ENCODE peak calls at places on chromosome 21, in four cellular contexts. H, Y, I and M are unnamed samples.

GRCh38 chr21:42317826-42318746 is 2.9 kb upstream of the TFF3 start:
- DNase-seq in Y (no peak), I (no peak), H (no peak), M (no peak)

GRCh38 chr21:15014220-15014619 is 50.6 kb downstream of the NRIP1 start:
- DNase-seq in H (no peak), Y (no peak), I (no peak), M (no peak)

GRCh38 chr21:34565238-34565637 is 49.7 kb downstream of the RCAN1 start:
- DNase-seq in H (no peak), Y (no peak), I (no peak), M (no peak)

GRCh38 chr21:33374080-33374873 is 28.9 kb upstream of the IFNGR2 start:
- DNase-seq in Y (peak; percentile 35), H (peak; percentile 48), I (peak; percentile 53), M (peak; percentile 32)

GRCh38 chr21:33642896-33643657 is 776 bp downstream of the ITSN1 start:
- DNase-seq in I (no peak), Y (peak; percentile 60), H (peak; percentile 59), M (no peak)

GRCh38 chr21:35256468-35256988 is 207.4 kb upstream of the RUNX1 start:
- DNase-seq in H (peak; percentile 67), Y (peak; percentile 24), I (peak; percentile 89), M (no peak)

GRCh38 chr21:29753216-29753615 is 186.6 kb downstream of the GRIK1 start:
- DNase-seq in I (no peak), Y (no peak), H (no peak), M (no peak)

GRCh38 chr21:42561742-42562141 is 48.1 kb downstream of the SLC37A1 start:
- DNase-seq in I (no peak), H (no peak), Y (no peak), M (no peak)

GRCh38 chr21:22120616-22121266 is 1122.5 kb downstream of the NCAM2 start:
- DNase-seq in Y (peak; percentile 54), H (peak; percentile 78), I (no peak), M (no peak)

GRCh38 chr21:38170705-38171682 is 85.8 kb upstream of the KCNJ15 start:
- DNase-seq in I (no peak), H (peak; percentile 59), Y (no peak), M (no peak)

GRCh38 chr21:46649356-46649755 is 13.9 kb downstream of the PRMT2 start:
- DNase-seq in Y (no peak), H (no peak), I (no peak), M (no peak)

GRCh38 chr21:28737671-28738279 is 254.9 kb downstream of the LTN1 start:
- DNase-seq in Y (no peak), H (peak; percentile 30), I (no peak), M (no peak)

GRCh38 chr21:35239811-35240219 is 190.7 kb upstream of the RUNX1 start:
- DNase-seq in I (no peak), Y (peak; percentile 41), H (no peak), M (no peak)

GRCh38 chr21:42314616-42315295 is 453 bp downstream of the TFF3 start:
- DNase-seq in Y (no peak), H (no peak), I (no peak), M (no peak)

GRCh38 chr21:32387151-32387550 is 5.7 kb downstream of the URB1 start:
- DNase-seq in Y (no peak), I (no peak), H (no peak), M (no peak)

GRCh38 chr21:8991968-8992621 is 1529.3 kb upstream of the TPTE start:
- DNase-seq in I (no peak), Y (no peak), H (no peak), M (no peak)

GRCh38 chr21:41283211-41283818 is 33.3 kb upstream of the FAM3B start:
- DNase-seq in Y (peak; percentile 81), I (peak; percentile 39), H (peak; percentile 79), M (peak; percentile 82)

GRCh38 chr21:41282412-41282811 is 34.2 kb upstream of the FAM3B start:
- DNase-seq in I (no peak), H (no peak), Y (no peak), M (no peak)

GRCh38 chr21:41280115-41280919 is 36.3 kb upstream of the FAM3B start:
- DNase-seq in I (no peak), H (no peak), Y (no peak), M (no peak)
- H3K9ac ChIP-seq in I (no peak overlapping the region), H (no peak overlapping the region), Y (no peak overlapping the region), M (no peak overlapping the region)

DNA sequence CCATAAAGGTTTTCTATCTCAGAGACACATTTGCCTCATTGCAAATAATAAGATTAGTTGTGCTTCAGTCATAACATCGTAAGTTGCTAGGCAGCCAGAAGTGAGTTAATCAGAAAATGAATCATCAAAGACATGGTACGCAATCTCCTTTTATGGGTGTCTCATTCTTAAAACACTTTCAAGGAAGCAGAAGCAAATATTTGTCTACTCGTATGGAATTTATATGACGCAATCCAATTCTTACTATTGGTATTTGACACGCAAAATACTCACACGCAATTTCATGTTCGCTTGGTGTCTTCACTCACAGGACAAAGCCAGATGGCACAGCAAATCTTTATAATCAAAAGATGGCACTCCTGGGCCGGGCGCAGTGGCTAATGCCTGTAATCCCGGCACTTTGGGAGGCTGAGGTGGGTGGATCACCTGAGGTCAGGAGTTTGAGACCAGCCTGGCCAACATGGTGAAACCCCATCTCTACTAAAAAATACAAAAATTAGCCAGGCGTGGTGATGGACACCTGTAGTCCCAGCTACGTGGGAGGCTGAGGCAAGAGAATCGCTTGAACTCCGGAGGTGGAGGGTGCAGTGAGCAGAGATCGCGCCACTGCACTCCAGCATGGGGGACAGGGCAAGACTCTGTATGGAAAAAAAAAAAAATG is 56.4 kb downstream of the HLCS start:
- DNase-seq in I (peak; percentile 79), Y (no peak), H (no peak), M (peak; percentile 55)
- H3K27ac ChIP-seq in I (no peak overlapping the region), Y (no peak overlapping the region), H (no peak overlapping the region), M (no peak overlapping the region)

DNA sequence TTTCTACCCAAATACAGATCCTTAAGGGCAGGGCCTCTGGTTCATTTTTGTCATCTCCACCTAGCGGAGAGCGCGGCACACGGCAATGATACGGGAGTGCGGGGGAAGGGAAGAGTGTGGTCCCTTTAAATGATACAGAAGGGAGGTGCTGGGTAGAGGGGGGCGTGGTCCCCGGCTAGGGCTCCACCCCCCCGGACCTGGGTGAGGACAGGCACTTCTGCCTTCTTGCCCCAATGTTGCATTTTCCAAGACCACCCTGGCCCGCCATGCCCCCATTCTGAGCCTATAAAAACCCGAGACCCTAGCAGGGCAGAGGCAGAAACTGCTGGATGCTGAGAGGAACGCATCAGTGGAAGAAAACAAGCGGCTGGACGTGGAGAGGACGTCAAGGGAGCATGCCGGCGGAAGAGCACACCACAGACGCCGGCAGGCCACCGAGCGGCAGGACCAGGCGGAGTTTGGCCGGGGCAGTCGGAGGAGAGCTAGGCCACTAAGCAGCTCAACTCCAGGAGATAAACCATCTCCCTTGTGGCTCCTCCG is 30.0 kb downstream of the LRRC3 start:
- DNase-seq in Y (peak; percentile 74), H (peak; percentile 88), I (peak; percentile 46), M (no peak)
- H3K9ac ChIP-seq in Y (no peak overlapping the region), H (peak overlapping the region; percentile 57), I (no peak overlapping the region), M (no peak overlapping the region)

DNA sequence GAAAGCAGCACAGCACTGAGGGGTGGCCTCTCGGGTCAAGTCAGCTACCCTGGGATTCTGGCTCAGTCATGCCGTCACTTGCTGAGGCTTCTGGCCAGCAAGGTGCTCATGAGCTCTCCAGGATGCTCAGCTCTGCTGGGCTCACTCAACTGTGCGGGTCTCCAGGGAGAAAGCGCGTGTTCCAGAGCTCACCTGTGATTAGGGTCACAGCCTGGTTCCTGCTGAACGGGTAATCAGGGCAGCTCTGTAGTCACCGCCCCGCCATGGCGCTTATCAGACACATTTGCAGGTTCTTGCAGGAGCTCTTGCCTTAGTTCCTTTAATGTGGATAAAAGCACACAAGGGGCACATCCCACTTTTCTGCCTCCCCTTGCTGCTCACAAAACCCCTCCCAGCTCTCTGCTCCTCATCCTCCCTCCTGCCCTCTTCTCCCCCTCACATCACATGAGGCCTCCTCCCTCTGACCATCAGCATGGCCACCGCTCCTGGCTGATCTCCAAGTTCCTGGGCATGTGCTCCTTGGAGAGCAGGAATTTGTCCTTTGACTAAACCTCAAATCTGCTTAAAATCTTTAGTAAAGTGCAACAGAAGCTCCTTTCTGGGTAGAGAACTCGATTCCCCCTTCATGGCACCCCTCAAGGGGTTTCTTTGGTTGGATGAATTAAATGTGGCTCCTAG is 2.0 kb downstream of the PCP4 start:
- DNase-seq in Y (no peak), I (no peak), H (no peak), M (no peak)
- H3K27ac ChIP-seq in Y (no peak overlapping the region), I (no peak overlapping the region), H (no peak overlapping the region), M (no peak overlapping the region)

GRCh38 chr21:26070121-26070520 is 100.4 kb downstream of the APP start:
- DNase-seq in H (no peak), I (no peak), Y (no peak), M (no peak)
- H3K9ac ChIP-seq in H (no peak overlapping the region), I (no peak overlapping the region), Y (no peak overlapping the region), M (no peak overlapping the region)

DNA sequence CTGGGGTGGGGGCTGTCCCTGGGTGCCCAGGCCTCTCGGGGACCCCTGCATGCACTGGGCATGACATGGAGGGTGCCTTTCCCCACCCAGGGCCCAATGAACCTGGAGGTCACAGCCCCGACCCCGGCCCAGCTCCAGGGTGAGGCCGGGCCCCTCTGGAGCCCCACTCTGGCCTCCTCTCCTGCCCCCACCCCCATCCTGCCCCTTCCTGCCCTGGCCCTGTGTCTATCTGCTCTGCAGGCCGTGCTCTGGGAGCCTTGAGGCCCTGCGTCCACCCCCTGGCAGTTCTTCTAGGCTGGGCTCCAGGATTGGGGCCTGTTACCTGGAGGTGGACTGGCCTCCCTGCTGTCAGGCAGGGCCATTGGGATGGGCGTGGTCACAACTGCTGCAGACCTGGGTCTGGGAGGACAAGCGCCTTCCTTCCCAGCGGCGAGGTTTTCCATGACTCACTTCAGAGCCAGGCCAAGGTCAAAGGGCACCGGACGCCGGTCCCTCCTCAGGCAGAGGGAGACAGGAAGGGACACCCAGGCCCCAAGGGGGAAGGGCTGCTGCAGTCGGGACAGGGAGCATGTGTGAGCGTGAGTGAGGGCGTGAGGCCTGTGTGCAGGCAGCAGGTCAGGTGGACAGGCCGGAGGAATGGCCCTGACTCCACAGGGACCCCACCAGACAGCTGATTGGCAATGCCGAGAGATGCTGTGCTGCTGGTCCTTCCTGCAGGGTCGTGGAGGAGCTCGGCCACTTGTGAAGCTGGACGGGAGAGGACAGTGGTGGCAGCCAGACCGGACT is 31.1 kb upstream of the POFUT2 start:
- DNase-seq in I (peak; percentile 40), H (no peak), Y (no peak), M (no peak)
- H3K27ac ChIP-seq in I (peak overlapping the region; percentile 70), H (no peak overlapping the region), Y (no peak overlapping the region), M (no peak overlapping the region)

DNA sequence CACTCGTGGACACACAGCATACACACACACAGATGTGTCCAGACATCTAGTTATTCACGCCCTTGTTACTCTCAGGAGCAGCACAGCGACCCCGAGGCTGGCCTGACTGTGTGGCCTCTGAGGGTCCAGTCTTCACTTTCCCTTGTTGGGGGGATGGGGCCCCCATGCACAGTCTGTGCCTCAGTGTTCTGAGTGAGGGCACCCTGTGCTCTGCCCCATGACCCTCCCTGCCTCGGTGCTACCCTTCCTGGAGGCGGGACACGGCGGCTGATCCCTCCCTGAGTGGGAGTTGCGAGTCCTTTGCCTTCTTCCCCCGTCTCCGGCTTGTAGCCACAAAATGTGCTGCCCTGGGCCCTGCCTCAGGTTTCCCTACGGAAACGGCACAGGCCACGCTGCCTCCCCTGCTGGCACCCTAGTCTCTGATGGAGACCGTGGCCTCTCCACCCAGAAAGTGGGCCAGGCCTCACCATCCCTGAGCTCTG is 8.6 kb downstream of the CSTB start:
- DNase-seq in Y (no peak), H (no peak), I (no peak), M (no peak)
- H3K9ac ChIP-seq in Y (no peak overlapping the region), H (peak overlapping the region; percentile 17), I (peak overlapping the region; percentile 70), M (no peak overlapping the region)

GRCh38 chr21:16180613-16181012 is 450.8 kb downstream of the USP25 start:
- DNase-seq in H (peak; percentile 76), I (no peak), Y (no peak), M (no peak)
- H3K27ac ChIP-seq in H (peak overlapping the region; percentile 25), I (no peak overlapping the region), Y (no peak overlapping the region), M (peak overlapping the region; percentile 62)